ENCODE peak calls at places on chromosomes 12 and 14, in seven cellular contexts. Q is neuronal stem cell, K is trophoblast cell, U is H9, J is H1, X is mesendoderm, F is mesenchymal stem cell. L is an unnamed sample.

GRCh38 chr12:103012884-103013283 is 55.4 kb downstream of the ASCL1 start:
- DNase-seq in X (peak), K (no peak), U (peak), Q (peak), F (no peak), J (peak), L (no peak)

GRCh38 chr14:67820428-67820881 is 876 bp downstream of the RAD51B start:
- DNase-seq in F (peak), Q (no peak), J (no peak), X (peak), K (peak), U (peak), L (peak)

GRCh38 chr12:102317155-102317554 is 119.5 kb upstream of the PMCH start:
- DNase-seq in K (no peak), X (no peak), Q (no peak), U (no peak), J (no peak), F (no peak), L (no peak)

GRCh38 chr14:65073605-65074201 is 28.6 kb downstream of the MAX start:
- DNase-seq in F (no peak), K (no peak), X (no peak), J (no peak), Q (no peak), U (no peak), L (no peak)

GRCh38 chr14:40417777-40418401 is 985.7 kb upstream of the FBXO33 start:
- DNase-seq in X (peak), K (peak), U (peak), F (peak), Q (peak), J (peak), L (no peak)

GRCh38 chr14:31270196-31270772 is 62.7 kb upstream of the HECTD1 start:
- DNase-seq in J (peak), K (peak), Q (no peak), X (peak), U (peak), F (no peak), L (no peak)

GRCh38 chr12:119258149-119258548 is 76.4 kb upstream of the CCDC60 start:
- DNase-seq in F (no peak), X (no peak), K (no peak), U (no peak), J (no peak), Q (no peak), L (no peak)

GRCh38 chr12:65156366-65156831 is 13.0 kb upstream of the LEMD3 start:
- DNase-seq in Q (no peak), J (no peak), X (no peak), K (no peak), U (no peak), F (no peak), L (peak)

GRCh38 chr12:130385193-130385592 is 47.5 kb downstream of the PIWIL1 start:
- DNase-seq in U (no peak), J (no peak), X (no peak), Q (no peak), F (no peak), K (no peak), L (no peak)
- H3K18ac ChIP-seq in U (no peak), J (no peak), X (no peak), Q (no peak), F (no peak), K (no peak), L (no peak)

DNA sequence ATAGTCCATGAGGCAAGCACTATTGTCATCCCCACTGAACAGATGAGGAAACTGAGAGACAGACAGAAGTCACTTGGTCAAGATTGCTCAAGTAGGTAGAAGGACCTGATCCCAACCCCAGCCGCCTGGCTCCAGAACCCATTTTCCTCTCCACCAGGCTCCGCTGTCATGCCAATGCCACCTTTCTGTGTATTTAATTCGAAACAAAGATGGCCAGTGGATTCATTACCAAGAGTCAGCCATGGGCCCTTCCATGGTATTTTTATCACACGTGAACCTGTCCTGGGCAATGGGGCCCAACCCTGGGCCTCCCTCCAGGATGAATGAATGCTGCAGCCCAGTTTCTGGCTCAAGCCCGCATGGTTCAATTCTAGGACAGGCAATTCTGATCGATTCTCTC is 673.4 kb downstream of the BCL11B start:
- DNase-seq in X (no peak), K (no peak), U (no peak), J (no peak), Q (no peak), F (no peak), L (no peak)
- H3K18ac ChIP-seq in X (no peak), K (no peak), U (no peak), J (no peak), Q (peak), F (no peak), L (no peak)

GRCh38 chr14:22547309-22547947 is 41.6 kb downstream of the DAD1 start:
- DNase-seq in K (no peak), J (no peak), F (peak), U (no peak), Q (no peak), X (no peak), L (no peak)

GRCh38 chr14:22545842-22546721 is 42.9 kb downstream of the DAD1 start:
- DNase-seq in K (no peak), J (no peak), Q (no peak), F (peak), U (no peak), X (peak), L (peak)

GRCh38 chr14:22544406-22544805 is 44.6 kb downstream of the DAD1 start:
- DNase-seq in Q (no peak), K (no peak), J (no peak), U (no peak), X (no peak), F (no peak), L (no peak)

GRCh38 chr14:22546722-22547071 is 42.3 kb downstream of the DAD1 start:
- DNase-seq in U (no peak), X (no peak), J (no peak), Q (no peak), K (no peak), F (no peak), L (no peak)

DNA sequence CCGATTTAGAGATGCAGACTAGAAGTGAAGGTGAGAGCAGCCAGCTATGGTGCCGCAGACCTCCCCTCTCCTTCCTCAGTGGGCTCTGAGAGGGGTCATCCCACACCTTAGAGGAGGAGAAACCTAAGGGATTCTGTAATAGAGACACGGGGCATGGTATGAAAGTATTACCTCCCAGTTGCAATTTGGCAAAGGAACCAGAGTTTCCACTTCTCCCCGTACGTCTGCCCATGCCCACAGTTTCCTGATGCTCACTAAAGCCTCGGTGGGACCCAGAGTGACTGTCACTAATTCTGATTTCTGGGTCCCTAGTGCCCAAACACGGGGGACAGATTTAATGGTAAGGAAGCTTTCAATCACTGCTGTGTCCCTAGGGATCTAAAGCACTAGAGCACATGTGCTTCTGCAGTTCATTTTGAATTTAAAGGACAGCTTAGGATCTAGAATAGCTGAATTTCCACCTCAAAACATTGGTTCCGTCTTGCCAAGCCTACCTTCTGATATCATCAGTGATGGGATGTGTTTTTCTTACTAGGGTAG is 44.1 kb downstream of the DAD1 start:
- DNase-seq in J (no peak), U (no peak), X (no peak), K (no peak), Q (no peak), F (no peak), L (no peak)
- H3K18ac ChIP-seq in J (no peak), U (no peak), X (peak), K (no peak), Q (no peak), F (no peak), L (no peak)

DNA sequence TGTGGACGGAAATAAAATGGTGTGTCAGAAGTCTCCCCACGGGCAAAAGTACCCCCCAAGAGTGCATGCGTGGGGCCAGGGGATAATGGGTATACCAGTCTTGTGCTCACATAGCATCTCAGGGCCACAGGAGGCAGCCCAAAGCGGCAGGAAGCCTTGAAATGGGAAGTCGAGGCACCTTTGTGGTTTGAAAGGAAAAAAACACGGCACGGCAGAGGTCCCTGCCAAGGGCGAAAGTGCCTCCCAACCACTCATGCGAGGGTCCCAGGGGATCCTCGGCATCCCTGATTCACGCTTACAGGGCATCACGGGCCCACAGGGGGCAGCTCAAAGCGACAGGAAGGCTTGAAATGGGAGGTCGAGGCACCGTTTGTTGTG is 583.2 kb downstream of the ALG10 start:
- DNase-seq in J (no peak), K (no peak), X (no peak), U (no peak), Q (no peak), F (no peak), L (no peak)
- H3K18ac ChIP-seq in J (no peak), K (no peak), X (no peak), U (no peak), Q (no peak), F (no peak), L (no peak)

DNA sequence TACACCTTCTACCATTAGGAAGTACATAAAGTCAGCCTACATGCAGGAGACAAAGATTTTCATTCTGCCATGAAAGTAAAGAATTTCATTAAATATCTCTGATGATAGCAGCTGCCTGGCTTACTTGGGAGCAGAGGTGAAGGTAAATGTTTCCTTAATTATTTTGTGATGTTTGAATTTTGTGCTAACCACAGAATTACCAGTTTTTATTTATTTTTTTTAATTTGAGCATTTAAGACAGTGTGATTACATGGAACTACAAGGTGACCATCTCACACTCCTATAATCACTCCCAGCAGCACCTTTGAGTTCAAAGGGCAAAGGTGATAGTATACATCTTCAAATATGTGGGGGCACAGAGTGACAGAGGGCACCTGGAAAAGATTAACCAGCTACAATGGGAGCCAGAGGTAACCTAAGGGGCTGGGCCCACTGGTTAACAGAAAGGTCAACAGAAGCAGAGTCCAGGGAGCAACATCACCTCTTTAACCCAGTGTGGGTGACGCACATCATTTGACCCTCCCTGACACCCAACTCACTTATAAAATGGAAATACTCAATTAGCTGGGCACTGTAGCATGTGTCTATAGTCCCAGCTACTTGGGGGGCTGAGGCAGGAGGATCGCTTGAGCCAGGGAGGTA is 65.0 kb downstream of the GCH1 start:
- DNase-seq in K (no peak), F (no peak), U (no peak), J (no peak), Q (no peak), X (no peak), L (no peak)
- H3K18ac ChIP-seq in K (no peak), F (no peak), U (no peak), J (no peak), Q (no peak), X (no peak), L (no peak)

GRCh38 chr12:111045941-111046340 is 125.6 kb upstream of the MYL2 start:
- DNase-seq in F (no peak), Q (no peak), J (no peak), X (no peak), U (no peak), K (no peak), L (no peak)
- H3K18ac ChIP-seq in F (no peak), Q (peak), J (peak), X (no peak), U (no peak), K (no peak), L (no peak)